ENCODE peak calls at places on chromosomes 13 and 19, in ten cellular contexts. One of them, this sample, is unnamed.

GRCh38 chr19:35908977-35909683 is 1.0 kb upstream of the TYROBP start:
- DNase-seq in CD4-positive, alpha-beta T cell: no peak
- DNase-seq in EL: no peak
- DNase-seq in PC-9: no peak
- DNase-seq in activated CD8-positive, alpha-beta memory T cell treated with anti-CD3 and anti-CD28 coated beads for 48 hours: no peak
- DNase-seq in WTC11: no peak
- DNase-seq in A549: no peak
- DNase-seq in foreskin keratinocyte: no peak
- DNase-seq in iPS DF 19.7: no peak
- DNase-seq in spleen: peak; percentile 95
- DNase-seq in this sample: no peak

GRCh38 chr13:22278336-22278929 is 607.6 kb downstream of the FGF9 start:
- DNase-seq in foreskin keratinocyte: no peak
- DNase-seq in PC-9: peak; percentile 3
- DNase-seq in activated CD8-positive, alpha-beta memory T cell treated with anti-CD3 and anti-CD28 coated beads for 48 hours: peak; percentile 23
- DNase-seq in EL: no peak
- DNase-seq in iPS DF 19.7: no peak
- DNase-seq in spleen: no peak
- DNase-seq in A549: no peak
- DNase-seq in CD4-positive, alpha-beta T cell: peak; percentile 51
- DNase-seq in WTC11: peak; percentile 64
- DNase-seq in this sample: peak; percentile 7

GRCh38 chr19:55599468-55600335 is at the start of the genes FIZ1 and ZNF524:
- DNase-seq in WTC11: peak; percentile 98
- DNase-seq in spleen: peak; percentile 97
- DNase-seq in CD4-positive, alpha-beta T cell: peak; percentile 89
- DNase-seq in EL: peak; percentile 99
- DNase-seq in foreskin keratinocyte: peak; percentile 96
- DNase-seq in activated CD8-positive, alpha-beta memory T cell treated with anti-CD3 and anti-CD28 coated beads for 48 hours: peak; percentile 90
- DNase-seq in iPS DF 19.7: no peak
- DNase-seq in PC-9: peak; percentile 98
- DNase-seq in A549: peak; percentile 90
- DNase-seq in this sample: no peak

GRCh38 chr13:110647365-110647737 is 32.0 kb downstream of the NAXD start:
- DNase-seq in WTC11: no peak
- DNase-seq in iPS DF 19.7: no peak
- DNase-seq in foreskin keratinocyte: no peak
- DNase-seq in A549: no peak
- DNase-seq in activated CD8-positive, alpha-beta memory T cell treated with anti-CD3 and anti-CD28 coated beads for 48 hours: no peak
- DNase-seq in EL: no peak
- DNase-seq in spleen: no peak
- DNase-seq in PC-9: no peak
- DNase-seq in CD4-positive, alpha-beta T cell: no peak
- DNase-seq in this sample: no peak

GRCh38 chr19:50796128-50796633 is 6.0 kb downstream of the ACP4 start:
- DNase-seq in EL: no peak
- DNase-seq in WTC11: no peak
- DNase-seq in A549: no peak
- DNase-seq in iPS DF 19.7: no peak
- DNase-seq in foreskin keratinocyte: no peak
- DNase-seq in spleen: no peak
- DNase-seq in activated CD8-positive, alpha-beta memory T cell treated with anti-CD3 and anti-CD28 coated beads for 48 hours: no peak
- DNase-seq in CD4-positive, alpha-beta T cell: no peak
- DNase-seq in PC-9: no peak
- DNase-seq in this sample: no peak

GRCh38 chr13:97848886-97849285 is 104.6 kb upstream of the IPO5 start:
- DNase-seq in iPS DF 19.7: no peak
- DNase-seq in foreskin keratinocyte: no peak
- DNase-seq in activated CD8-positive, alpha-beta memory T cell treated with anti-CD3 and anti-CD28 coated beads for 48 hours: no peak
- DNase-seq in A549: no peak
- DNase-seq in PC-9: no peak
- DNase-seq in CD4-positive, alpha-beta T cell: no peak
- DNase-seq in WTC11: no peak
- DNase-seq in EL: no peak
- DNase-seq in spleen: no peak
- DNase-seq in this sample: no peak

GRCh38 chr13:60482012-60482411 is 85.0 kb downstream of the TDRD3 start:
- DNase-seq in WTC11: no peak
- DNase-seq in CD4-positive, alpha-beta T cell: no peak
- DNase-seq in A549: no peak
- DNase-seq in EL: no peak
- DNase-seq in iPS DF 19.7: no peak
- DNase-seq in activated CD8-positive, alpha-beta memory T cell treated with anti-CD3 and anti-CD28 coated beads for 48 hours: no peak
- DNase-seq in foreskin keratinocyte: no peak
- DNase-seq in spleen: no peak
- DNase-seq in PC-9: no peak
- DNase-seq in this sample: no peak

GRCh38 chr13:30142502-30143211 is 164.7 kb downstream of the KATNAL1 start:
- DNase-seq in WTC11: no peak
- DNase-seq in iPS DF 19.7: no peak
- DNase-seq in CD4-positive, alpha-beta T cell: no peak
- DNase-seq in spleen: no peak
- DNase-seq in activated CD8-positive, alpha-beta memory T cell treated with anti-CD3 and anti-CD28 coated beads for 48 hours: no peak
- DNase-seq in EL: peak; percentile 98
- DNase-seq in A549: peak; percentile 22
- DNase-seq in foreskin keratinocyte: peak; percentile 95
- DNase-seq in PC-9: peak; percentile 87
- DNase-seq in this sample: no peak

GRCh38 chr13:51324714-51325440 is 14.6 kb upstream of the SERPINE3 start:
- DNase-seq in WTC11: peak; percentile 62
- DNase-seq in EL: no peak
- DNase-seq in iPS DF 19.7: peak; percentile 45
- DNase-seq in CD4-positive, alpha-beta T cell: no peak
- DNase-seq in activated CD8-positive, alpha-beta memory T cell treated with anti-CD3 and anti-CD28 coated beads for 48 hours: no peak
- DNase-seq in foreskin keratinocyte: no peak
- DNase-seq in PC-9: no peak
- DNase-seq in A549: no peak
- DNase-seq in spleen: no peak
- DNase-seq in this sample: no peak

GRCh38 chr13:101499406-101499805 is 46.9 kb downstream of the ITGBL1 start:
- DNase-seq in CD4-positive, alpha-beta T cell: no peak
- DNase-seq in iPS DF 19.7: no peak
- DNase-seq in EL: no peak
- DNase-seq in A549: no peak
- DNase-seq in spleen: no peak
- DNase-seq in PC-9: no peak
- DNase-seq in foreskin keratinocyte: no peak
- DNase-seq in activated CD8-positive, alpha-beta memory T cell treated with anti-CD3 and anti-CD28 coated beads for 48 hours: no peak
- DNase-seq in WTC11: no peak
- DNase-seq in this sample: no peak

GRCh38 chr13:97905517-97905916 is 48.0 kb upstream of the IPO5 start:
- DNase-seq in WTC11: no peak
- DNase-seq in PC-9: no peak
- DNase-seq in CD4-positive, alpha-beta T cell: no peak
- DNase-seq in foreskin keratinocyte: no peak
- DNase-seq in A549: no peak
- DNase-seq in iPS DF 19.7: no peak
- DNase-seq in EL: no peak
- DNase-seq in activated CD8-positive, alpha-beta memory T cell treated with anti-CD3 and anti-CD28 coated beads for 48 hours: no peak
- DNase-seq in spleen: no peak
- DNase-seq in this sample: no peak

GRCh38 chr13:110298566-110299321 is 8.2 kb downstream of the COL4A1 start:
- DNase-seq in iPS DF 19.7: no peak
- DNase-seq in activated CD8-positive, alpha-beta memory T cell treated with anti-CD3 and anti-CD28 coated beads for 48 hours: no peak
- DNase-seq in EL: no peak
- DNase-seq in spleen: peak; percentile 78
- DNase-seq in WTC11: no peak
- DNase-seq in A549: no peak
- DNase-seq in foreskin keratinocyte: no peak
- DNase-seq in PC-9: no peak
- DNase-seq in CD4-positive, alpha-beta T cell: no peak
- DNase-seq in this sample: no peak

GRCh38 chr19:5124111-5124855 is 155.4 kb downstream of the KDM4B start:
- DNase-seq in foreskin keratinocyte: no peak
- DNase-seq in activated CD8-positive, alpha-beta memory T cell treated with anti-CD3 and anti-CD28 coated beads for 48 hours: no peak
- DNase-seq in PC-9: no peak
- DNase-seq in A549: no peak
- DNase-seq in CD4-positive, alpha-beta T cell: no peak
- DNase-seq in spleen: no peak
- DNase-seq in EL: no peak
- DNase-seq in WTC11: no peak
- DNase-seq in iPS DF 19.7: no peak
- DNase-seq in this sample: no peak

GRCh38 chr19:43798546-43799409 is 3.5 kb downstream of the LYPD5 start:
- DNase-seq in foreskin keratinocyte: no peak
- DNase-seq in CD4-positive, alpha-beta T cell: no peak
- DNase-seq in PC-9: peak; percentile 89
- DNase-seq in EL: peak; percentile 27
- DNase-seq in iPS DF 19.7: no peak
- DNase-seq in activated CD8-positive, alpha-beta memory T cell treated with anti-CD3 and anti-CD28 coated beads for 48 hours: no peak
- DNase-seq in spleen: peak; percentile 84
- DNase-seq in WTC11: peak; percentile 78
- DNase-seq in A549: no peak
- DNase-seq in this sample: peak; percentile 54

GRCh38 chr19:6213266-6213595 is 66.5 kb downstream of the MLLT1 start:
- DNase-seq in EL: no peak
- DNase-seq in spleen: peak; percentile 68
- DNase-seq in PC-9: no peak
- DNase-seq in foreskin keratinocyte: no peak
- DNase-seq in CD4-positive, alpha-beta T cell: no peak
- DNase-seq in activated CD8-positive, alpha-beta memory T cell treated with anti-CD3 and anti-CD28 coated beads for 48 hours: no peak
- DNase-seq in A549: no peak
- DNase-seq in iPS DF 19.7: no peak
- DNase-seq in WTC11: no peak
- DNase-seq in this sample: no peak

GRCh38 chr13:113090806-113091205 is 14.8 kb upstream of the F7 start:
- DNase-seq in foreskin keratinocyte: no peak
- DNase-seq in activated CD8-positive, alpha-beta memory T cell treated with anti-CD3 and anti-CD28 coated beads for 48 hours: no peak
- DNase-seq in A549: no peak
- DNase-seq in spleen: no peak
- DNase-seq in EL: no peak
- DNase-seq in PC-9: no peak
- DNase-seq in iPS DF 19.7: no peak
- DNase-seq in CD4-positive, alpha-beta T cell: no peak
- DNase-seq in WTC11: no peak
- DNase-seq in this sample: no peak

GRCh38 chr19:51071006-51071405 is 6.1 kb upstream of the KLK13 start:
- DNase-seq in CD4-positive, alpha-beta T cell: no peak
- DNase-seq in EL: no peak
- DNase-seq in WTC11: no peak
- DNase-seq in A549: no peak
- DNase-seq in iPS DF 19.7: no peak
- DNase-seq in PC-9: no peak
- DNase-seq in activated CD8-positive, alpha-beta memory T cell treated with anti-CD3 and anti-CD28 coated beads for 48 hours: no peak
- DNase-seq in spleen: no peak
- DNase-seq in foreskin keratinocyte: no peak
- DNase-seq in this sample: no peak

GRCh38 chr19:34319230-34319585 is 45.8 kb upstream of the GPI start:
- DNase-seq in A549: no peak
- DNase-seq in PC-9: no peak
- DNase-seq in WTC11: no peak
- DNase-seq in EL: no peak
- DNase-seq in spleen: no peak
- DNase-seq in activated CD8-positive, alpha-beta memory T cell treated with anti-CD3 and anti-CD28 coated beads for 48 hours: no peak
- DNase-seq in CD4-positive, alpha-beta T cell: no peak
- DNase-seq in iPS DF 19.7: no peak
- DNase-seq in foreskin keratinocyte: no peak
- DNase-seq in this sample: no peak

GRCh38 chr13:91126806-91127205 is 220.7 kb upstream of the MIR17HG start:
- DNase-seq in spleen: no peak
- DNase-seq in A549: no peak
- DNase-seq in PC-9: no peak
- DNase-seq in WTC11: no peak
- DNase-seq in EL: no peak
- DNase-seq in CD4-positive, alpha-beta T cell: no peak
- DNase-seq in activated CD8-positive, alpha-beta memory T cell treated with anti-CD3 and anti-CD28 coated beads for 48 hours: no peak
- DNase-seq in iPS DF 19.7: no peak
- DNase-seq in foreskin keratinocyte: no peak
- DNase-seq in this sample: no peak

GRCh38 chr13:32962342-32962741 is 53.9 kb upstream of the KL start:
- DNase-seq in iPS DF 19.7: no peak
- DNase-seq in foreskin keratinocyte: no peak
- DNase-seq in EL: no peak
- DNase-seq in WTC11: no peak
- DNase-seq in spleen: no peak
- DNase-seq in PC-9: no peak
- DNase-seq in activated CD8-positive, alpha-beta memory T cell treated with anti-CD3 and anti-CD28 coated beads for 48 hours: no peak
- DNase-seq in A549: no peak
- DNase-seq in CD4-positive, alpha-beta T cell: no peak
- DNase-seq in this sample: no peak

GRCh38 chr13:61316647-61317046 is 99.0 kb downstream of the PCDH20 start:
- DNase-seq in CD4-positive, alpha-beta T cell: no peak
- DNase-seq in foreskin keratinocyte: no peak
- DNase-seq in iPS DF 19.7: no peak
- DNase-seq in EL: no peak
- DNase-seq in A549: no peak
- DNase-seq in spleen: no peak
- DNase-seq in PC-9: no peak
- DNase-seq in activated CD8-positive, alpha-beta memory T cell treated with anti-CD3 and anti-CD28 coated beads for 48 hours: no peak
- DNase-seq in WTC11: peak; percentile 19
- DNase-seq in this sample: no peak

GRCh38 chr13:20566424-20566916 is 487 bp upstream of the IFT88 start:
- DNase-seq in iPS DF 19.7: peak; percentile 23
- DNase-seq in WTC11: no peak
- DNase-seq in PC-9: no peak
- DNase-seq in activated CD8-positive, alpha-beta memory T cell treated with anti-CD3 and anti-CD28 coated beads for 48 hours: no peak
- DNase-seq in CD4-positive, alpha-beta T cell: peak; percentile 2
- DNase-seq in foreskin keratinocyte: peak; percentile 81
- DNase-seq in spleen: peak; percentile 77
- DNase-seq in EL: peak; percentile 81
- DNase-seq in A549: peak; percentile 40
- DNase-seq in this sample: peak; percentile 18

GRCh38 chr19:41883821-41884733 is 1.1 kb downstream of the ARHGEF1 start:
- DNase-seq in EL: peak; percentile 97
- DNase-seq in spleen: peak; percentile 100
- DNase-seq in CD4-positive, alpha-beta T cell: peak; percentile 85
- DNase-seq in A549: peak; percentile 100
- DNase-seq in iPS DF 19.7: peak; percentile 84
- DNase-seq in activated CD8-positive, alpha-beta memory T cell treated with anti-CD3 and anti-CD28 coated beads for 48 hours: peak; percentile 80
- DNase-seq in PC-9: peak; percentile 96
- DNase-seq in foreskin keratinocyte: peak; percentile 84
- DNase-seq in WTC11: peak; percentile 96
- DNase-seq in this sample: peak; percentile 91

GRCh38 chr13:57212989-57213388 is 46.0 kb downstream of the PRR20E start:
- DNase-seq in EL: no peak
- DNase-seq in WTC11: no peak
- DNase-seq in spleen: no peak
- DNase-seq in A549: no peak
- DNase-seq in foreskin keratinocyte: no peak
- DNase-seq in CD4-positive, alpha-beta T cell: no peak
- DNase-seq in iPS DF 19.7: no peak
- DNase-seq in activated CD8-positive, alpha-beta memory T cell treated with anti-CD3 and anti-CD28 coated beads for 48 hours: no peak
- DNase-seq in PC-9: no peak
- DNase-seq in this sample: no peak

GRCh38 chr13:104025303-104025702 is 959.1 kb upstream of the SLC10A2 start:
- DNase-seq in iPS DF 19.7: no peak
- DNase-seq in CD4-positive, alpha-beta T cell: no peak
- DNase-seq in WTC11: no peak
- DNase-seq in foreskin keratinocyte: no peak
- DNase-seq in PC-9: no peak
- DNase-seq in A549: no peak
- DNase-seq in spleen: no peak
- DNase-seq in activated CD8-positive, alpha-beta memory T cell treated with anti-CD3 and anti-CD28 coated beads for 48 hours: no peak
- DNase-seq in EL: no peak
- DNase-seq in this sample: no peak

GRCh38 chr13:59873309-59873708 is 290.4 kb downstream of the DIAPH3 start:
- DNase-seq in WTC11: no peak
- DNase-seq in spleen: no peak
- DNase-seq in activated CD8-positive, alpha-beta memory T cell treated with anti-CD3 and anti-CD28 coated beads for 48 hours: no peak
- DNase-seq in PC-9: no peak
- DNase-seq in iPS DF 19.7: no peak
- DNase-seq in A549: no peak
- DNase-seq in EL: no peak
- DNase-seq in CD4-positive, alpha-beta T cell: no peak
- DNase-seq in foreskin keratinocyte: no peak
- DNase-seq in this sample: no peak

GRCh38 chr19:29660835-29661234 is 4.4 kb upstream of the PLEKHF1 start:
- DNase-seq in PC-9: no peak
- DNase-seq in iPS DF 19.7: no peak
- DNase-seq in spleen: peak; percentile 17
- DNase-seq in CD4-positive, alpha-beta T cell: no peak
- DNase-seq in A549: no peak
- DNase-seq in activated CD8-positive, alpha-beta memory T cell treated with anti-CD3 and anti-CD28 coated beads for 48 hours: no peak
- DNase-seq in foreskin keratinocyte: no peak
- DNase-seq in WTC11: no peak
- DNase-seq in EL: no peak
- DNase-seq in this sample: no peak

GRCh38 chr13:46666727-46667456 is 113.9 kb downstream of the LRCH1 start:
- DNase-seq in iPS DF 19.7: peak; percentile 50
- DNase-seq in activated CD8-positive, alpha-beta memory T cell treated with anti-CD3 and anti-CD28 coated beads for 48 hours: no peak
- DNase-seq in spleen: no peak
- DNase-seq in foreskin keratinocyte: no peak
- DNase-seq in CD4-positive, alpha-beta T cell: no peak
- DNase-seq in PC-9: no peak
- DNase-seq in A549: no peak
- DNase-seq in WTC11: peak; percentile 58
- DNase-seq in EL: no peak
- DNase-seq in this sample: peak; percentile 58